ENCODE peak calls at places on chromosome 5, in eight cellular contexts. One of them, this sample, is unnamed.
A peak's percentile ranks its signal among the peaks of the same experiment; 100 is the strongest.

GRCh38 chr5:180467576-180467975 is 26.6 kb upstream of the CNOT6 start:
- DNase-seq in astrocyte: no peak
- DNase-seq in CD4-positive, CD25-positive, alpha-beta regulatory T cell: no peak
- DNase-seq in mesendoderm: no peak
- DNase-seq in small intestine: no peak
- DNase-seq in aorta: peak; percentile 61
- DNase-seq in IMR-90: no peak
- DNase-seq in upper lobe of left lung: no peak
- DNase-seq in this sample: no peak

GRCh38 chr5:177131711-177132503 is 1.7 kb upstream of the NSD1 start:
- DNase-seq in IMR-90: no peak
- DNase-seq in mesendoderm: peak; percentile 70
- DNase-seq in upper lobe of left lung: no peak
- DNase-seq in astrocyte: no peak
- DNase-seq in CD4-positive, CD25-positive, alpha-beta regulatory T cell: no peak
- DNase-seq in aorta: peak; percentile 78
- DNase-seq in small intestine: peak; percentile 33
- DNase-seq in this sample: no peak

GRCh38 chr5:176412517-176413254 is 3.7 kb downstream of the CLTB start:
- DNase-seq in upper lobe of left lung: no peak
- DNase-seq in mesendoderm: no peak
- DNase-seq in astrocyte: no peak
- DNase-seq in CD4-positive, CD25-positive, alpha-beta regulatory T cell: no peak
- DNase-seq in aorta: no peak
- DNase-seq in IMR-90: no peak
- DNase-seq in small intestine: no peak
- DNase-seq in this sample: no peak

GRCh38 chr5:64822329-64822728 is 53.6 kb downstream of the CWC27 start:
- DNase-seq in upper lobe of left lung: no peak
- DNase-seq in aorta: no peak
- DNase-seq in astrocyte: no peak
- DNase-seq in mesendoderm: no peak
- DNase-seq in CD4-positive, CD25-positive, alpha-beta regulatory T cell: no peak
- DNase-seq in IMR-90: no peak
- DNase-seq in small intestine: no peak
- DNase-seq in this sample: no peak

GRCh38 chr5:139382371-139382770 is 726 bp downstream of the SLC23A1 start:
- DNase-seq in mesendoderm: no peak
- DNase-seq in astrocyte: no peak
- DNase-seq in upper lobe of left lung: no peak
- DNase-seq in small intestine: peak; percentile 55
- DNase-seq in CD4-positive, CD25-positive, alpha-beta regulatory T cell: no peak
- DNase-seq in IMR-90: no peak
- DNase-seq in aorta: no peak
- DNase-seq in this sample: no peak

GRCh38 chr5:96896806-96897205 is 20.5 kb downstream of the ERAP2 start:
- DNase-seq in CD4-positive, CD25-positive, alpha-beta regulatory T cell: no peak
- DNase-seq in IMR-90: no peak
- DNase-seq in astrocyte: no peak
- DNase-seq in small intestine: no peak
- DNase-seq in aorta: no peak
- DNase-seq in mesendoderm: no peak
- DNase-seq in upper lobe of left lung: no peak
- DNase-seq in this sample: no peak

GRCh38 chr5:104088876-104089778 is 526.5 kb upstream of the NUDT12 start:
- DNase-seq in IMR-90: no peak
- DNase-seq in CD4-positive, CD25-positive, alpha-beta regulatory T cell: no peak
- DNase-seq in astrocyte: peak; percentile 68
- DNase-seq in mesendoderm: peak; percentile 19
- DNase-seq in small intestine: no peak
- DNase-seq in aorta: no peak
- DNase-seq in upper lobe of left lung: no peak
- DNase-seq in this sample: peak; percentile 11

GRCh38 chr5:157772077-157772613 is 28.6 kb downstream of the LSM11 start:
- DNase-seq in CD4-positive, CD25-positive, alpha-beta regulatory T cell: no peak
- DNase-seq in IMR-90: no peak
- DNase-seq in aorta: no peak
- DNase-seq in upper lobe of left lung: no peak
- DNase-seq in small intestine: no peak
- DNase-seq in mesendoderm: no peak
- DNase-seq in astrocyte: no peak
- DNase-seq in this sample: no peak

GRCh38 chr5:5276471-5276870 is 136.3 kb downstream of the ADAMTS16 start:
- DNase-seq in small intestine: no peak
- DNase-seq in astrocyte: no peak
- DNase-seq in IMR-90: no peak
- DNase-seq in CD4-positive, CD25-positive, alpha-beta regulatory T cell: no peak
- DNase-seq in mesendoderm: no peak
- DNase-seq in aorta: no peak
- DNase-seq in upper lobe of left lung: no peak
- DNase-seq in this sample: no peak

GRCh38 chr5:135651156-135651555 is 72.4 kb upstream of the CXCL14 start:
- DNase-seq in small intestine: no peak
- DNase-seq in CD4-positive, CD25-positive, alpha-beta regulatory T cell: no peak
- DNase-seq in mesendoderm: no peak
- DNase-seq in upper lobe of left lung: no peak
- DNase-seq in IMR-90: peak; percentile 1
- DNase-seq in astrocyte: peak; percentile 6
- DNase-seq in aorta: no peak
- DNase-seq in this sample: peak; percentile 73

GRCh38 chr5:107671742-107672211 is 1.0 kb upstream of the EFNA5 start:
- DNase-seq in small intestine: peak; percentile 24
- DNase-seq in aorta: no peak
- DNase-seq in IMR-90: peak; percentile 52
- DNase-seq in CD4-positive, CD25-positive, alpha-beta regulatory T cell: no peak
- DNase-seq in astrocyte: peak; percentile 76
- DNase-seq in mesendoderm: peak; percentile 93
- DNase-seq in upper lobe of left lung: no peak
- DNase-seq in this sample: no peak

GRCh38 chr5:168681556-168682183 is 102.5 kb upstream of the PANK3 start:
- DNase-seq in upper lobe of left lung: no peak
- DNase-seq in mesendoderm: no peak
- DNase-seq in aorta: no peak
- DNase-seq in IMR-90: peak; percentile 57
- DNase-seq in astrocyte: peak; percentile 54
- DNase-seq in CD4-positive, CD25-positive, alpha-beta regulatory T cell: peak; percentile 16
- DNase-seq in small intestine: peak; percentile 84
- DNase-seq in this sample: no peak

GRCh38 chr5:107104774-107105050 is 566.0 kb downstream of the EFNA5 start:
- DNase-seq in aorta: no peak
- DNase-seq in CD4-positive, CD25-positive, alpha-beta regulatory T cell: no peak
- DNase-seq in small intestine: peak; percentile 11
- DNase-seq in astrocyte: no peak
- DNase-seq in IMR-90: no peak
- DNase-seq in mesendoderm: peak; percentile 70
- DNase-seq in upper lobe of left lung: no peak
- DNase-seq in this sample: no peak

GRCh38 chr5:14920121-14920520 is 48.5 kb upstream of the ANKH start:
- DNase-seq in astrocyte: peak; percentile 15
- DNase-seq in IMR-90: peak; percentile 33
- DNase-seq in upper lobe of left lung: no peak
- DNase-seq in aorta: no peak
- DNase-seq in mesendoderm: no peak
- DNase-seq in small intestine: no peak
- DNase-seq in CD4-positive, CD25-positive, alpha-beta regulatory T cell: no peak
- DNase-seq in this sample: no peak

GRCh38 chr5:64632251-64632650 is 58.1 kb upstream of the SHISAL2B start:
- DNase-seq in small intestine: no peak
- DNase-seq in CD4-positive, CD25-positive, alpha-beta regulatory T cell: no peak
- DNase-seq in IMR-90: peak; percentile 27
- DNase-seq in astrocyte: peak; percentile 29
- DNase-seq in upper lobe of left lung: peak; percentile 72
- DNase-seq in mesendoderm: peak; percentile 60
- DNase-seq in aorta: no peak
- DNase-seq in this sample: no peak

GRCh38 chr5:58545912-58546311 is 37.0 kb upstream of the RAB3C start:
- DNase-seq in CD4-positive, CD25-positive, alpha-beta regulatory T cell: peak; percentile 0
- DNase-seq in upper lobe of left lung: peak; percentile 48
- DNase-seq in IMR-90: no peak
- DNase-seq in astrocyte: no peak
- DNase-seq in small intestine: no peak
- DNase-seq in mesendoderm: peak; percentile 55
- DNase-seq in aorta: no peak
- DNase-seq in this sample: no peak

DNA sequence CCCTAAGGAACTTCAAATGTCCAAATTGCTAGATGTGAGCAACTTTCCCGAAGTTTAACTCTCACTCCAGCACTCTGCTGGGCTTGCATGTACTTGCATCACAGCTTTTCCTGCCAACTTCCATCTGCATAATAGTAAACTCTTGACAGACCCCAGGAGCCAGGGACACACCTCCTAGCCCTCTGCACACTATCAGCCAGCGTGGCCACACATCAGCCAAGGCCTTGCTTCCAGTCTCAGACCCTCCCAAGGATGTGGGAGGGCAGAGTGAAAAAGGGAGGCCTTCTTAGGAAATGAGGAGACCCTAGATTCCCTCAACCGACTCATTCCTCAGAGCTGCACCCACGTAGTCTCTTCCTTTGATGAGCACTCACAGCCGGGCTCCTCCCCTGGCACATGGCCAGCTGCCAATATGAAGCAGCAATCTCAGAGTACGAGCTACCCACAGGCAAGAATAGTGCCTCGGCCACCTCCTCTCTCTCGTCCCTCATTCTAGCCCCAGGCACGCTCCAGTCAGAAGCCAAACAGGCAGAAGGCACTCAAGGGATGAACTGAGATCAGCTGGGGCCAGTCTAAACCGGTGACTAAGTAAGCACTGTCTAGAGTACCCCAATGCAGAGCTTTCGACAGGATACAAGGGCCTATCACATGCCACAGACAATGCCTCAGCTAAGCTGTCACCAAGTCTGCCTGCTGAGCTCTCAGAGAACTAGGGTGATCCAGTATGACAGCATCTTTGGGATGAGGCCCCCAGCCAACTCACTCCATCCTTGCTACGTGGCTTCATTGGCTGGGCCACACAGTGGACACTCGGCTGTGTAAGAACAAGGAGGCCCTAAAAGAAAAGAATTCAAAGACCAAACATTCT is 2.3 kb downstream of the P4HA2 start:
- DNase-seq in aorta: peak; percentile 88
- DNase-seq in mesendoderm: no peak
- DNase-seq in upper lobe of left lung: peak; percentile 44
- DNase-seq in astrocyte: peak; percentile 73
- DNase-seq in IMR-90: peak; percentile 79
- DNase-seq in small intestine: peak; percentile 77
- DNase-seq in CD4-positive, CD25-positive, alpha-beta regulatory T cell: no peak
- DNase-seq in this sample: peak; percentile 85
- H3K4me3 ChIP-seq in aorta: no peak overlapping the region
- H3K4me3 ChIP-seq in mesendoderm: no peak overlapping the region
- H3K4me3 ChIP-seq in upper lobe of left lung: no peak overlapping the region
- H3K4me3 ChIP-seq in astrocyte: peak overlapping the region; percentile 29
- H3K4me3 ChIP-seq in IMR-90: no peak overlapping the region
- H3K4me3 ChIP-seq in small intestine: no peak overlapping the region
- H3K4me3 ChIP-seq in CD4-positive, CD25-positive, alpha-beta regulatory T cell: no peak overlapping the region
- H3K4me3 ChIP-seq in this sample: no peak overlapping the region

DNA sequence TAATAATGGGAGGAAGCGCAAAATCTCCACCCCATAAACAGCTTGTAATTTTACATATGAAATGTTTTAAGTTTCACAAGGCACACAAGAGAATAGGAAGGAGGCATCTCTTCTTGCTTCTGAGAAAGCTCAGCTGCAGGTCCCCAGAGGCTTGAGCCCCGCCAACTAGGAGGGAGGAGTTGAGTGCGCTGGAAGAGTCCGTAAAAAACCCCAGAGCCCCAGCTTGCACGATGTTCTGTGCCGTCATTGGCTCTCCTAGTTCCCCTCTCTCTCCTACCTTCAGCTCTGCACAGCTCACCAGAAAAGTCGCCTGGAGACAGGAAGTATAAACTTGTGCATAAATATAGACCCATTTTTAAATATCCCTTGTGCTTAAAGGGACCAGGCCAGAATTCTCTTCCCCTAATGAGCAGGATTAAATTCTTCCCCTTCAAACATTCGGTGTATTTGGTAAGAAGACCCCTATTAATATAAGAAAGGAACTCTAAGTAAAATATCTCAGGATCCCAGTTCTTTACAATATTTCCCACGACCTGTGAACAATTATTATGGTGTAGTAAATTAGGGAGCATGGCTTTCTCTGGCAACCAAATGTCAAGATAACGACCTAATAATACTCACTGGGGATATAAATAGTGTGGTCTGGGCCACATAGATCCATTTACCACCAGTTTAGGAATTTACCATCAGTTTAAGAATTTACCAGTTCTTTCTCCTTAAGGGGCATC is 13.7 kb downstream of the GLRX start:
- DNase-seq in astrocyte: no peak
- DNase-seq in small intestine: no peak
- DNase-seq in IMR-90: peak; percentile 52
- DNase-seq in mesendoderm: no peak
- DNase-seq in CD4-positive, CD25-positive, alpha-beta regulatory T cell: peak; percentile 94
- DNase-seq in upper lobe of left lung: peak; percentile 70
- DNase-seq in aorta: peak; percentile 89
- DNase-seq in this sample: no peak
- H3K4me1 ChIP-seq in astrocyte: peaks cover 19% of the 10 kb centered on the region
- H3K4me1 ChIP-seq in small intestine: peaks cover 20% of the 10 kb centered on the region
- H3K4me1 ChIP-seq in IMR-90: peaks cover 16% of the 10 kb centered on the region
- H3K4me1 ChIP-seq in mesendoderm: peaks cover 7% of the 10 kb centered on the region
- H3K4me1 ChIP-seq in CD4-positive, CD25-positive, alpha-beta regulatory T cell: peaks cover 56% of the 10 kb centered on the region
- H3K4me1 ChIP-seq in upper lobe of left lung: peaks cover 53% of the 10 kb centered on the region
- H3K4me1 ChIP-seq in aorta: peaks cover 6% of the 10 kb centered on the region
- H3K4me1 ChIP-seq in this sample: peaks cover 9% of the 10 kb centered on the region

DNA sequence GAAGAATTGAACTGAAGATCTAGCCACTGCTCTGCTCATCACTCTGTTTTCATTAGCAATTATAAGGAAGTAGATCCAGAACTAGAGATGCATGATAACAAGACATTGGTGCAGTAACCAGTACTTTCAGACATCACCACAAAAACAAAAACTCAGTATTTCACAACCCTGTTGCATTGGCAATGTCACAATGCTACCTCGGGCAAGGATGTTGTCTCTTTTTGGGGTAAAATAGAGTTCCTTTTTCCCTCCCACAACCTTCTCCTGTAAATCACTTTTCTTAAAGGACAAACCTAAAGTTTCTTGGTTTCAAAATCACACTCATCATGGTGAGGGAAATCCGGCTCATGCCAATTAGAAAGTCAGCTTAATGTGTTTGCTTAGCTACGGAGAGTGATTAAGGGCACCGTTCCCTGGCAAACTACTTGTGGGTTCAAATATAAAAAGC is 420.1 kb upstream of the MEF2C start:
- DNase-seq in mesendoderm: no peak
- DNase-seq in upper lobe of left lung: no peak
- DNase-seq in IMR-90: no peak
- DNase-seq in astrocyte: no peak
- DNase-seq in small intestine: no peak
- DNase-seq in aorta: no peak
- DNase-seq in CD4-positive, CD25-positive, alpha-beta regulatory T cell: no peak
- DNase-seq in this sample: no peak
- H3K4me3 ChIP-seq in mesendoderm: no peak overlapping the region
- H3K4me3 ChIP-seq in upper lobe of left lung: no peak overlapping the region
- H3K4me3 ChIP-seq in IMR-90: no peak overlapping the region
- H3K4me3 ChIP-seq in astrocyte: no peak overlapping the region
- H3K4me3 ChIP-seq in small intestine: no peak overlapping the region
- H3K4me3 ChIP-seq in aorta: no peak overlapping the region
- H3K4me3 ChIP-seq in CD4-positive, CD25-positive, alpha-beta regulatory T cell: no peak overlapping the region
- H3K4me3 ChIP-seq in this sample: no peak overlapping the region

DNA sequence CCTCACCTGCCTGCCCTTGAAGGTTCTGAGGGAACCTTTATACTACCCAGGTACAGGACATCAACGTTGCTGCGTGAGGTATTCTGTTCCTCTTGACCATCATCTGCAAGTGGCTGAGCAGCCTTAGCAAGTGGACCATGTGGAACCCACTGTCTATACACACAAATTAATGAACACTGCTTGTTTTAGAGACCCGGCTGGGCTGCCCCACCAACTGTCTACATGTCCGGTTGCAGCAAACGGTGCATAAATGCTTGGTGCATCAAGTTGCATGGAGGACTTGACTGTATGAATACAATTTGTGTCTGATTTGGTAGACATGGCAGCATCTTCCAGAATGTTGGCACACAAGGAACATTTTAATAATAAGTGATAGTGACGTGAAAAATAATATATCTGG is 65.8 kb downstream of the SEMA6A start:
- DNase-seq in astrocyte: no peak
- DNase-seq in mesendoderm: no peak
- DNase-seq in aorta: no peak
- DNase-seq in IMR-90: no peak
- DNase-seq in small intestine: no peak
- DNase-seq in CD4-positive, CD25-positive, alpha-beta regulatory T cell: no peak
- DNase-seq in upper lobe of left lung: no peak
- DNase-seq in this sample: no peak
- H3K4me1 ChIP-seq in astrocyte: no peaks in the 10 kb centered on the region
- H3K4me1 ChIP-seq in mesendoderm: peaks cover 2% of the 10 kb centered on the region
- H3K4me1 ChIP-seq in aorta: peaks cover 8% of the 10 kb centered on the region
- H3K4me1 ChIP-seq in IMR-90: peaks cover 2% of the 10 kb centered on the region
- H3K4me1 ChIP-seq in small intestine: peaks cover 2% of the 10 kb centered on the region
- H3K4me1 ChIP-seq in CD4-positive, CD25-positive, alpha-beta regulatory T cell: no peaks in the 10 kb centered on the region
- H3K4me1 ChIP-seq in upper lobe of left lung: peaks cover 17% of the 10 kb centered on the region
- H3K4me1 ChIP-seq in this sample: no peaks in the 10 kb centered on the region

This sample was measured in SJSA1.